ENCODE peak calls at places on chromosomes 3 and 15, in ten cellular contexts. K, I, M, S, V, D, W, B, T and J are unnamed samples.

GRCh38 chr15:65303687-65304392 is 637 bp upstream of the RNU5B-1 start:
- DNase-seq in K (peak; percentile 68), V (peak; percentile 48), I (peak; percentile 80), M (peak; percentile 75), W (peak; percentile 44), B (peak; percentile 81), T (no peak), S (peak; percentile 94), D (no peak), J (no peak)

GRCh38 chr15:75104804-75105557 is 81.6 kb downstream of the PPCDC start:
- DNase-seq in S (peak; percentile 49), T (no peak), M (no peak), K (peak; percentile 31), B (no peak), I (peak; percentile 93), V (no peak), D (peak; percentile 46), W (peak; percentile 88), J (no peak)

GRCh38 chr3:16741103-16741758 is 136.0 kb upstream of the DAZL start:
- DNase-seq in I (no peak), B (no peak), W (no peak), K (no peak), T (no peak), V (no peak), S (no peak), M (no peak), D (no peak), J (no peak)

GRCh38 chr3:46542801-46543201 is 23.3 kb downstream of the LRRC2 start:
- DNase-seq in M (peak; percentile 38), K (no peak), W (no peak), T (no peak), I (no peak), S (no peak), V (no peak), D (no peak), B (no peak), J (no peak)

GRCh38 chr3:79558943-79559342 is 208.9 kb downstream of the ROBO1 start:
- DNase-seq in K (no peak), S (no peak), M (no peak), T (no peak), W (no peak), B (peak; percentile 2), D (no peak), V (no peak), I (no peak), J (no peak)

GRCh38 chr15:68561146-68561545 is 17.6 kb upstream of the CORO2B start:
- DNase-seq in T (no peak), K (no peak), M (no peak), I (no peak), S (no peak), V (no peak), B (no peak), W (no peak), D (peak; percentile 50), J (no peak)

GRCh38 chr3:136141296-136141785 is 54.8 kb downstream of the MSL2 start:
- DNase-seq in V (no peak), W (no peak), M (no peak), I (no peak), D (no peak), B (no peak), S (no peak), K (no peak), T (no peak), J (no peak)

GRCh38 chr3:102434715-102435114 is at the start of gene ZPLD1:
- DNase-seq in D (no peak), S (no peak), M (no peak), W (no peak), K (no peak), T (no peak), V (no peak), B (no peak), I (no peak), J (no peak)

GRCh38 chr3:158991146-158991705 is 189.4 kb downstream of the MFSD1 start:
- DNase-seq in S (peak; percentile 70), W (no peak), K (peak; percentile 9), V (no peak), T (no peak), D (peak; percentile 40), B (peak; percentile 90), M (no peak), I (no peak), J (no peak)

GRCh38 chr3:11719406-11720219 is 75.9 kb upstream of the VGLL4 start:
- DNase-seq in K (peak; percentile 94), M (peak; percentile 79), I (peak; percentile 80), W (peak; percentile 78), B (peak; percentile 94), V (peak; percentile 75), T (peak; percentile 80), S (peak; percentile 92), D (peak; percentile 96), J (no peak)

GRCh38 chr3:77835916-77836315 is 796.0 kb downstream of the ROBO2 start:
- DNase-seq in V (no peak), T (no peak), M (no peak), D (no peak), B (no peak), S (no peak), I (no peak), W (no peak), K (no peak), J (no peak)

GRCh38 chr3:180855364-180855763 is 57.1 kb upstream of the FXR1 start:
- DNase-seq in D (no peak), W (peak; percentile 26), M (no peak), I (peak; percentile 6), T (no peak), K (no peak), S (peak; percentile 91), V (peak; percentile 11), B (peak; percentile 85), J (no peak)

GRCh38 chr3:197539651-197540051 is 16.1 kb downstream of the BDH1 start:
- DNase-seq in W (peak; percentile 63), D (no peak), V (no peak), K (peak; percentile 77), S (no peak), B (peak; percentile 27), M (no peak), I (no peak), T (no peak), J (no peak)

GRCh38 chr3:182233957-182234356 is 522.2 kb downstream of the SOX2 start:
- DNase-seq in B (no peak), T (no peak), I (no peak), D (no peak), M (no peak), W (no peak), V (no peak), K (no peak), S (peak; percentile 34), J (no peak)

GRCh38 chr3:47512416-47513124 is 942 bp downstream of the ELP6 start:
- DNase-seq in D (peak; percentile 80), T (peak; percentile 6), K (peak; percentile 27), B (peak; percentile 45), V (no peak), M (no peak), W (no peak), S (peak; percentile 44), I (no peak), J (no peak)

GRCh38 chr3:43689166-43689565 is 1.6 kb upstream of the ABHD5 start:
- DNase-seq in T (no peak), V (no peak), K (no peak), S (no peak), W (no peak), M (no peak), B (no peak), D (no peak), I (no peak), J (no peak)
- H3K4me3 ChIP-seq in T (no peak overlapping the region), V (no peak overlapping the region), K (no peak overlapping the region), S (no peak overlapping the region), W (no peak overlapping the region), M (no peak overlapping the region), B (peak overlapping the region; percentile 66), D (no peak overlapping the region), I (no peak overlapping the region), J (no peak overlapping the region)

GRCh38 chr3:13024274-13024863 is 48.9 kb downstream of the IQSEC1 start:
- DNase-seq in S (no peak), B (no peak), V (no peak), W (no peak), D (no peak), I (no peak), M (no peak), K (no peak), T (no peak), J (no peak)
- H3K4me1 ChIP-seq in S (no peaks in the 10 kb centered on the region), B (peaks cover 2% of the 10 kb centered on the region), V (peaks cover 28% of the 10 kb centered on the region), W (peaks cover 4% of the 10 kb centered on the region), D (peaks cover 5% of the 10 kb centered on the region), I (peaks cover 35% of the 10 kb centered on the region), M (peaks cover 51% of the 10 kb centered on the region), K (no peaks in the 10 kb centered on the region), T (no peaks in the 10 kb centered on the region), J (peaks cover 36% of the 10 kb centered on the region)

DNA sequence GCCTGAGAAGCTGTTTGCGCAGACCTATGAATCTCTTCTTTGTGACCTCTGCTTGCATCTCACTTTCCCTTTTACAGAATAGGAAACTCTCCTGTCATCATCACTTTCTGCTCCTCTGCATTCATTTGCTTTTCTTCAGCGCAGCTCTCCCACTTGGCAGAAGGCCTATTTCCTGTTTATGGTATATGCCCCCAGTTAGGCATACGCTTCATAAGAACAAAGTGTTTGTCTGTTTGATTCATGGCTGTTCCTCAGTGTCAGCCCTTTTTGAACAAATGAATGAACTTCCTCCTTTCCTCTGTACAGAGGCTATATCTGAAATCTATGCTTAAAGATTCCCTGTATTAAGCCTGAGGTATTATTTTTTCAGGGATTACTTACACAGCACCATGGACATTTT is 1216.9 kb upstream of the GBE1 start:
- DNase-seq in D (no peak), K (no peak), V (no peak), W (no peak), I (no peak), T (no peak), B (peak; percentile 9), M (no peak), S (no peak), J (no peak)
- H3K27ac ChIP-seq in D (no peak overlapping the region), K (no peak overlapping the region), V (no peak overlapping the region), W (no peak overlapping the region), I (no peak overlapping the region), T (no peak overlapping the region), B (peak overlapping the region; percentile 9), M (no peak overlapping the region), S (no peak overlapping the region), J (no peak overlapping the region)

GRCh38 chr3:191768421-191768820 is 307.5 kb downstream of the PYDC2 start:
- DNase-seq in T (no peak), D (no peak), K (no peak), V (no peak), I (peak; percentile 6), B (peak; percentile 49), M (no peak), W (no peak), S (peak; percentile 34), J (no peak)

GRCh38 chr3:191761906-191762305 is 300.9 kb downstream of the PYDC2 start:
- DNase-seq in W (no peak), S (no peak), V (no peak), T (no peak), M (no peak), D (no peak), K (no peak), I (no peak), B (peak; percentile 11), J (no peak)

DNA sequence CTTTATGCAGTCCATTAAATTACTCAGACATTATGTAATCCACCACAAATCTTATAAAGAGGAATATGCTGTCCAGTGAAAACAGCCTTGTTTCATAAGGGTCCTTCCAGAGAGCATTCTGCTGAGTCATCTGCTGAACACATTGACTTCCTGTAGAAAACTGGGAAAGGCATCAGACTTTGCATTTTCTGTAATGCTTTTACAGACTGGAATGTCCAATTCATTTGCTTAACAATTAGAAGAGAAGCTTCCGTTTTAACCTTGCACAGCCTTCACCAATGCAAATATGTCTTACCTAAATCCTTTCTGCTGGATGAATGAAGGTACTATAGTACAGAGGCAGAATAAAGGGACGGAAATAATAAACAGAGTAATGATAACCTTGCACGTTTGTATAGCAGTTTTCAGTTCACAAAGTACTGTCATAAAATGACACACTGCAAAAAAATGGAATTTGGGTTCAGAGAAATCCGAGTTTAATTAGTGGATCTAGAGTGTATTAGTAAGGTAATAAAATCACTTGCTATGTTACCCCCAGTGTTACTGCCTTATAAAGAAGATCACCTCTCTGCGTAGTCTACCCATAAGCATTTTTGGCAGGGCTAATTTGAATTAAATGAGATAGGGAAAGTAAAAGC is 301.5 kb downstream of the PYDC2 start:
- DNase-seq in S (peak; percentile 43), W (no peak), M (no peak), B (peak; percentile 60), D (no peak), T (no peak), I (peak; percentile 45), V (no peak), K (no peak), J (no peak)
- H3K4me3 ChIP-seq in S (no peak overlapping the region), W (no peak overlapping the region), M (no peak overlapping the region), B (no peak overlapping the region), D (no peak overlapping the region), T (no peak overlapping the region), I (no peak overlapping the region), V (no peak overlapping the region), K (no peak overlapping the region), J (no peak overlapping the region)